ENCODE peak calls at places on chromosomes 7 and 10, in ten cellular contexts. P is breast epithelium, U is foreskin fibroblast, G is astrocyte of the spinal cord, M is right lobe of liver, R is cardiac muscle cell, I is endothelial cell of umbilical vein, Y is brain microvascular endothelial cell, K is PC-3, S is body of pancreas. L is an unnamed sample.

GRCh38 chr10:14904316-14904732 is 25.7 kb downstream of the SUV39H2 start:
- DNase-seq in I (peak; percentile 42), P (no peak), Y (peak; percentile 22), M (no peak), G (peak; percentile 35), S (peak; percentile 28), K (peak; percentile 42), U (peak; percentile 51), R (peak; percentile 59), L (no peak)

GRCh38 chr10:131964298-131964697 is 17.4 kb downstream of the BNIP3 start:
- DNase-seq in R (no peak), Y (no peak), I (no peak), K (no peak), U (no peak), M (no peak), S (no peak), P (no peak), G (no peak), L (no peak)

GRCh38 chr7:91310829-91311460 is 46.7 kb downstream of the FZD1 start:
- DNase-seq in K (peak; percentile 31), U (peak; percentile 68), P (no peak), G (no peak), Y (peak; percentile 34), R (peak; percentile 60), I (no peak), S (peak; percentile 10), M (no peak), L (no peak)

GRCh38 chr7:45872116-45873034 is 507 bp downstream of the CCDC201 start:
- DNase-seq in U (no peak), R (peak; percentile 29), I (no peak), Y (no peak), K (peak; percentile 45), S (no peak), G (no peak), P (no peak), M (peak; percentile 65), L (no peak)

GRCh38 chr7:88455696-88456095 is 149.0 kb upstream of the STEAP4 start:
- DNase-seq in U (peak; percentile 5), P (no peak), G (peak; percentile 3), K (peak; percentile 59), R (no peak), M (no peak), Y (no peak), S (no peak), I (no peak), L (peak; percentile 19)

GRCh38 chr7:13727279-13727678 is 262.2 kb downstream of the ETV1 start:
- DNase-seq in R (peak; percentile 1), S (no peak), K (no peak), Y (no peak), P (no peak), U (peak; percentile 26), G (no peak), I (no peak), M (no peak), L (no peak)

GRCh38 chr7:84218681-84219080 is 24.1 kb upstream of the SEMA3A start:
- DNase-seq in U (peak; percentile 87), K (peak; percentile 87), S (no peak), P (no peak), R (peak; percentile 77), M (no peak), I (peak; percentile 83), Y (peak; percentile 85), G (peak; percentile 62), L (no peak)

GRCh38 chr10:21036757-21037156 is 139.6 kb upstream of the NEBL start:
- DNase-seq in G (no peak), U (no peak), P (no peak), I (no peak), K (no peak), Y (no peak), S (no peak), R (no peak), M (no peak), L (no peak)

GRCh38 chr7:111788426-111788825 is 226.1 kb upstream of the IMMP2L start:
- DNase-seq in R (peak; percentile 37), S (no peak), I (no peak), M (no peak), G (no peak), U (peak; percentile 3), Y (no peak), K (no peak), P (no peak), L (no peak)

GRCh38 chr10:89915021-89915420 is 213.6 kb downstream of the KIF20B start:
- DNase-seq in I (no peak), P (no peak), S (no peak), K (no peak), M (no peak), G (peak; percentile 24), U (no peak), R (no peak), Y (no peak), L (no peak)

GRCh38 chr10:96972264-96972663 is 140.2 kb downstream of the LCOR start:
- DNase-seq in Y (no peak), U (no peak), R (no peak), K (no peak), S (no peak), P (no peak), M (no peak), I (no peak), G (no peak), L (no peak)

GRCh38 chr7:155461631-155462030 is 3.7 kb downstream of the EN2 start:
- DNase-seq in Y (no peak), U (no peak), I (no peak), M (no peak), G (no peak), P (no peak), S (no peak), K (no peak), R (no peak), L (no peak)

GRCh38 chr10:132101529-132101928 is 35.8 kb downstream of the JAKMIP3 start:
- DNase-seq in I (no peak), K (no peak), R (no peak), S (no peak), Y (no peak), G (no peak), P (peak; percentile 11), U (no peak), M (no peak), L (no peak)

GRCh38 chr10:74332398-74332797 is 181.4 kb downstream of the ADK start:
- DNase-seq in I (no peak), U (peak; percentile 78), Y (no peak), M (no peak), P (no peak), G (peak; percentile 32), S (no peak), R (no peak), K (no peak), L (no peak)

DNA sequence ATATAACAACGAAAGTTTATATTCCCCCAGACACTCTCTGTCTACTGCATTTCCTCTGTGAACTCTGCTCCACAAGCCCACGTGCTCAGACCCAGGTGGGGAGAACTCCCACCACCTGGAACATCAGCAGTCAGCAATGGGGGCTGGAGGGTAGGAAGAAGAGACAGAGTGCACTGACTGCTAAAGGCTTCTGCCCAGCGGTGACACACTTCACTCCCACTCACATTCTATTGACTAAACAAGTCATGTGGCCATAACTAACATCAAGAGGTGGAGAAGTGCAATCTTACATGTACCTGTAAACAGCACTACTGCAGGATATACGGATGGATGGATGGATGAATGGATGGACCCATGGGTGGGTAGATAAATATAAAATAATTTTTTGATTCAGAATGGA is 122.2 kb downstream of the MPP7 start:
- DNase-seq in G (no peak), I (no peak), M (no peak), P (no peak), U (no peak), R (no peak), K (peak; percentile 43), Y (peak; percentile 22), S (no peak), L (peak; percentile 15)
- H3K4me3 ChIP-seq in G (no peak overlapping the region), I (no peak overlapping the region), M (no peak overlapping the region), P (no peak overlapping the region), U (no peak overlapping the region), R (no peak overlapping the region), K (no peak overlapping the region), Y (no peak overlapping the region), S (no peak overlapping the region), L (no peak overlapping the region)

DNA sequence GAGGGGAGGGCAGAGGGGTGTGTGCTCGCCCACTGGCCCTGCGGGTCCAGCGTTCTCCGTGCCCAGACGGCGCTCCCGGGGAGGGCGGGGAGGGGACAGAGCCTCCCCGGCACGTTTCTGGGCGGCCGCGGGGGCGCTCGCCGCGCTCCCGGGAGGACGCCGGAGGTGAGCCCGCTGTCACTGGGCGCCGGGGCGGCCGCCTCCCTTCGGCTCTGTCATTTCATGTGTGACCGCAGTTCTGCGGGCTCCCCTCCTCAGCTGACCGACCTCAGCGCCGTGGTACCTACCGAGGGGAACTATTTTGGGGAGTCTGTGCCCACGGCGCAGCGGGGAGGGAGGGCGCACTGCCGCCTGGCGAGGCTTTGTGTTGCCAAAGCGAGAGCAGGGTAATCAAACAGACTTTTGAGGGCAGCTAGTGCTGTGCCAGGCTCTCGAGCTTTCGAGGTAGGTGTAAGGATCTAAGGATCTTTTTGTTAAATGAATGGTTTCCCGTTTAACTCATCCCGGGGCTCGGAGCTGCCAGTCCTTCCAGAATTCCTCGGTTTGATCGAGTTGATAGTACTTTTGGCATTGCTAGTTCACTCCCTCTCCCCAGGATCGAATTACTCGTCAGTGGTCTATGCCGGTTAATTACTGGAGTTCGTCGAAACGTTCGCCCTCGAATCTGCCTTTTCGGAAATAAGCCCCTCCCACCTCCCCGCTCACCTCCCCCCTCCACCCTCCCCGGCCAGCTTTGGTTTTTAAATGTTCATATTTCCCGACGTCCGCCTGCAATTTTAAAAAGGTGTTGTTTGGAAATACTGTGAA is 1.9 kb downstream of the ARID5B start:
- DNase-seq in R (peak; percentile 74), Y (no peak), G (peak; percentile 59), P (peak; percentile 44), U (peak; percentile 73), M (peak; percentile 84), I (peak; percentile 69), S (peak; percentile 66), K (peak; percentile 78), L (no peak)
- TF ChIP-seq CTCF in R (no peak), Y (peak; percentile 37), G (peak; percentile 17), P (peak; percentile 21), U (peak; percentile 20), M (peak; percentile 15), I (peak; percentile 5), S (peak; percentile 29), K (peak; percentile 66), L (peak; percentile 42)

DNA sequence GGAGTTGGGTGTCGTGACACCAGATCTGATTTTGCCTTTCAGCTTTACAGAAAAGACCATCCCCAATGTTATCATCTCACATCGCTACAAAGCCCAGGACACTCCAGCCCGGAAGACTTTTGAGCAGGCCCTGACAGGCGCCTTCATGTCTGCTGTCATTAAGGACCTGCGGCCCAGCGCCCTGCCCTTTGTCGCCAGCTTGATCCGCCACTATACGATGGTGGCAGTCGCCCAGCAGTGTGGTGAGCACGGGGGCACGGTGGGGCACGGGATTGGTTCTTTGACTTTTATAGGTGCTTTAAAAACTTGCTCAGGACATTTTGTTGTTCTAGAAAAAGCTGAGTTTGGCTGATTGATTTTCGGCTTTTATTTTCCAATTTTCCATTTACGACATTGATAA is 48.8 kb downstream of the TRRAP start:
- DNase-seq in Y (no peak), G (no peak), P (no peak), R (no peak), S (no peak), M (no peak), K (no peak), U (no peak), I (no peak), L (no peak)
- H3K4me3 ChIP-seq in Y (no peak overlapping the region), G (no peak overlapping the region), P (no peak overlapping the region), R (no peak overlapping the region), S (no peak overlapping the region), M (no peak overlapping the region), K (no peak overlapping the region), U (no peak overlapping the region), I (no peak overlapping the region), L (no peak overlapping the region)

GRCh38 chr10:70265032-70265689 is 18.6 kb downstream of the NPFFR1 start:
- DNase-seq in S (peak; percentile 49), K (peak; percentile 77), G (no peak), Y (no peak), U (peak; percentile 19), I (no peak), P (no peak), M (no peak), R (no peak), L (no peak)
- TF ChIP-seq CTCF in S (peak; percentile 49), K (peak; percentile 82), G (peak; percentile 40), Y (peak; percentile 60), U (no peak), I (no peak), P (no peak), M (peak; percentile 24), R (peak; percentile 26), L (peak; percentile 61)

L was measured in epithelial cell of proximal tubule.